ENCODE peak calls at places on chromosomes 1 and 21, in seven cellular contexts. K is NCI-H1105 treated with DMSO at 0.1 percent for 48 hours; H is stimulated activated CD4-positive, alpha-beta T cell treated with anti-CD3 and anti-CD28 coated beads, Interleukin-12 subunit alpha, Interleukin-12 subunit beta, amount 100 ng/mL, for 48 hours; A is activated naive CD4-positive, alpha-beta T cell treated with anti-CD3 and anti-CD28 coated beads for 36 hours; W is mesenchymal stem cell; I is EL; O is endothelial cell of umbilical vein. Y is an unnamed sample.

GRCh38 chr1:57489342-57490036 is 65.6 kb upstream of the DAB1 start:
- DNase-seq in H (no peak), K (no peak), A (no peak), O (peak), I (peak), W (peak), Y (no peak)

GRCh38 chr1:192544983-192545393 is 30.6 kb upstream of the RGS1 start:
- DNase-seq in I (peak), K (no peak), A (peak), W (peak), O (peak), H (no peak), Y (no peak)

GRCh38 chr1:29784276-29785136 is 548.2 kb downstream of the PTPRU start:
- DNase-seq in K (no peak), I (no peak), A (no peak), O (no peak), W (no peak), H (no peak), Y (no peak)

GRCh38 chr1:59020151-59020997 is 236.5 kb upstream of the JUN start:
- DNase-seq in H (no peak), K (no peak), O (peak), W (peak), I (peak), A (peak), Y (no peak)

GRCh38 chr1:224438989-224439388 is 4.4 kb upstream of the WDR26 start:
- DNase-seq in A (no peak), H (no peak), I (no peak), O (no peak), W (no peak), K (no peak), Y (no peak)

GRCh38 chr21:27320868-27321267 is 354.0 kb upstream of the ADAMTS5 start:
- DNase-seq in K (no peak), H (no peak), A (no peak), O (no peak), W (no peak), I (no peak), Y (no peak)

GRCh38 chr1:11550664-11551283 is 71.8 kb downstream of the DISP3 start:
- DNase-seq in H (peak), K (no peak), A (peak), W (peak), I (peak), O (peak), Y (no peak)

GRCh38 chr1:158017800-158018595 is 24.6 kb downstream of the KIRREL1 start:
- DNase-seq in H (no peak), I (no peak), O (no peak), A (no peak), W (no peak), K (no peak), Y (no peak)

GRCh38 chr1:174156437-174156836 is 2.9 kb upstream of the RABGAP1L start:
- DNase-seq in W (no peak), K (no peak), A (no peak), I (no peak), H (no peak), O (no peak), Y (no peak)

GRCh38 chr1:84156210-84156621 is 12.1 kb downstream of the PRKACB start:
- DNase-seq in I (peak), A (peak), K (no peak), W (peak), H (no peak), O (peak), Y (no peak)

GRCh38 chr1:3598051-3598471 is 13.2 kb downstream of the MEGF6 start:
- DNase-seq in I (no peak), W (no peak), H (no peak), A (no peak), K (no peak), O (peak), Y (no peak)

GRCh38 chr1:223628233-223628632 is 37.3 kb downstream of the CAPN8 start:
- DNase-seq in A (peak), O (no peak), I (peak), W (peak), H (peak), K (peak), Y (peak)

GRCh38 chr1:29358183-29358582 is 121.9 kb downstream of the PTPRU start:
- DNase-seq in O (no peak), K (no peak), H (no peak), I (no peak), W (no peak), A (no peak), Y (no peak)

GRCh38 chr1:239321877-239322276 is 64.5 kb upstream of the CHRM3 start:
- DNase-seq in K (no peak), W (no peak), I (no peak), O (no peak), H (no peak), A (no peak), Y (no peak)

GRCh38 chr1:55679971-55680370 is 464.8 kb upstream of the USP24 start:
- DNase-seq in A (no peak), I (no peak), H (no peak), K (no peak), W (peak), O (no peak), Y (no peak)

GRCh38 chr1:78255849-78256248 is 210.1 kb downstream of the GIPC2 start:
- DNase-seq in W (no peak), I (no peak), O (no peak), A (no peak), K (no peak), H (no peak), Y (no peak)

GRCh38 chr1:117606608-117607261 is 887 bp downstream of the TENT5C start:
- DNase-seq in W (peak), H (peak), O (no peak), I (peak), A (peak), K (peak), Y (no peak)

GRCh38 chr21:26849428-26850115 is 4.4 kb upstream of the ADAMTS1 start:
- DNase-seq in O (peak), I (peak), W (peak), K (peak), H (no peak), A (peak), Y (no peak)

GRCh38 chr1:41502912-41503311 is 18.4 kb upstream of the EDN2 start:
- DNase-seq in I (no peak), A (no peak), O (no peak), W (no peak), K (no peak), H (no peak), Y (no peak)

GRCh38 chr1:96973605-96974004 is 252.0 kb downstream of the PTBP2 start:
- DNase-seq in W (no peak), K (peak), O (no peak), A (no peak), H (no peak), I (peak), Y (no peak)

GRCh38 chr1:85396194-85396593 is 68.8 kb downstream of the DDAH1 start:
- DNase-seq in K (no peak), O (no peak), I (peak), A (no peak), H (no peak), W (no peak), Y (no peak)

GRCh38 chr1:8077120-8077573 is 51.0 kb upstream of the ERRFI1 start:
- DNase-seq in H (no peak), A (no peak), W (peak), O (peak), I (peak), K (no peak), Y (no peak)

GRCh38 chr1:67535474-67535873 is 105.3 kb upstream of the SERBP1 start:
- DNase-seq in I (peak), H (peak), O (peak), A (peak), K (no peak), W (peak), Y (peak)

GRCh38 chr1:27521336-27522147 is 31.6 kb upstream of the WASF2 start:
- DNase-seq in A (peak), K (no peak), I (no peak), W (no peak), H (no peak), O (peak), Y (no peak)

GRCh38 chr21:39048064-39048463 is 135.2 kb downstream of the PSMG1 start:
- DNase-seq in A (no peak), H (no peak), I (peak), O (peak), K (peak), W (peak), Y (peak)

GRCh38 chr21:46033410-46034404 is 52.1 kb downstream of the COL6A1 start:
- DNase-seq in K (no peak), H (no peak), A (no peak), O (no peak), W (peak), I (no peak), Y (peak)

GRCh38 chr21:31558839-31559367 is 100.6 kb upstream of the SOD1 start:
- DNase-seq in A (peak), O (peak), W (peak), K (peak), I (peak), H (peak), Y (peak)

GRCh38 chr1:211965108-211965805 is 70.1 kb downstream of the INTS7 start:
- DNase-seq in O (no peak), W (no peak), H (no peak), K (no peak), I (no peak), A (no peak), Y (no peak)

GRCh38 chr1:42935313-42935624 is 23.4 kb downstream of the SLC2A1 start:
- DNase-seq in H (no peak), O (no peak), W (no peak), K (no peak), I (no peak), A (no peak), Y (no peak)

GRCh38 chr21:29148535-29148934 is 18.1 kb downstream of the MAP3K7CL start:
- DNase-seq in K (no peak), H (no peak), O (no peak), I (peak), A (no peak), W (no peak), Y (no peak)

GRCh38 chr1:33374336-33375105 is 53.6 kb upstream of the A3GALT2 start:
- DNase-seq in O (no peak), W (peak), A (no peak), H (no peak), I (no peak), K (no peak), Y (no peak)

GRCh38 chr1:2314297-2314802 is 77.0 kb downstream of the MORN1 start:
- DNase-seq in A (no peak), H (no peak), I (peak), W (peak), O (no peak), K (peak), Y (peak)

GRCh38 chr1:78834201-78834741 is 172.3 kb downstream of the ADGRL4 start:
- DNase-seq in O (no peak), I (peak), H (no peak), W (peak), A (no peak), K (no peak), Y (no peak)

GRCh38 chr21:19950347-19950746 is 1047.9 kb upstream of the NCAM2 start:
- DNase-seq in K (no peak), W (no peak), O (no peak), A (no peak), I (no peak), H (no peak), Y (no peak)

GRCh38 chr1:7267493-7267892 is 482.2 kb downstream of the CAMTA1 start:
- DNase-seq in W (peak), O (no peak), H (no peak), A (no peak), I (peak), K (no peak), Y (no peak)

Y was measured in glutamatergic neuron.